ENCODE peak calls at places on chromosomes 13 and 19, in eight cellular contexts. P is Daoy, V is foreskin fibroblast, Y is GDM1, C is Calu3, O is HFFc6, A is Karpas-422, T is dermis microvascular lymphatic vessel endothelial cell. R is an unnamed sample.

GRCh38 chr13:76418404-76418803 is 467.8 kb downstream of the KCTD12 start:
- DNase-seq in P (no peak), V (no peak), Y (no peak), C (no peak), O (no peak), A (no peak), T (no peak), R (no peak)

GRCh38 chr13:99307648-99308339 is 595 bp upstream of the GPR183 start:
- DNase-seq in P (peak), V (peak), Y (peak), C (no peak), O (peak), A (no peak), T (peak), R (no peak)

GRCh38 chr19:5397804-5398692 is 57.2 kb upstream of the ZNRF4 start:
- DNase-seq in P (peak), V (peak), Y (no peak), C (peak), O (peak), A (peak), T (peak), R (no peak)

GRCh38 chr19:50311723-50312635 is 17.2 kb downstream of the KCNC3 start:
- DNase-seq in P (peak), V (no peak), Y (no peak), C (no peak), O (no peak), A (peak), T (peak), R (peak)

GRCh38 chr13:92175330-92175729 is 776.9 kb downstream of the GPC5 start:
- DNase-seq in P (no peak), V (peak), Y (peak), C (no peak), O (no peak), A (peak), T (peak), R (no peak)

GRCh38 chr19:33383722-33384292 is 10.3 kb downstream of the CEBPG start:
- DNase-seq in P (no peak), V (no peak), Y (no peak), C (no peak), O (no peak), A (no peak), T (no peak), R (no peak)

GRCh38 chr13:22372261-22372660 is 701.4 kb downstream of the FGF9 start:
- DNase-seq in P (no peak), V (no peak), Y (no peak), C (peak), O (no peak), A (no peak), T (no peak), R (no peak)

GRCh38 chr19:45405435-45406164 is 731 bp upstream of the PPP1R13L start:
- DNase-seq in P (peak), V (peak), Y (peak), C (peak), O (peak), A (peak), T (peak), R (peak)

GRCh38 chr13:42086582-42086981 is 38.1 kb downstream of the DGKH start:
- DNase-seq in P (no peak), V (no peak), Y (no peak), C (no peak), O (no peak), A (no peak), T (no peak), R (no peak)

GRCh38 chr19:39568604-39569003 is 28.6 kb upstream of the EID2 start:
- DNase-seq in P (peak), V (no peak), Y (no peak), C (peak), O (no peak), A (no peak), T (no peak), R (no peak)

GRCh38 chr19:3319643-3320353 is 46.6 kb upstream of the NFIC start:
- DNase-seq in P (peak), V (no peak), Y (no peak), C (no peak), O (peak), A (no peak), T (no peak), R (no peak)

GRCh38 chr13:73300718-73301425 is 242.1 kb downstream of the KLF5 start:
- DNase-seq in P (no peak), V (no peak), Y (no peak), C (no peak), O (no peak), A (no peak), T (no peak), R (no peak)

GRCh38 chr13:41944229-41944628 is 16.7 kb downstream of the VWA8 start:
- DNase-seq in P (no peak), V (no peak), Y (no peak), C (no peak), O (no peak), A (no peak), T (no peak), R (no peak)

GRCh38 chr13:21885714-21886224 is 214.9 kb downstream of the FGF9 start:
- DNase-seq in P (no peak), V (no peak), Y (no peak), C (no peak), O (no peak), A (no peak), T (no peak), R (no peak)

GRCh38 chr13:21033866-21034601 is 27.4 kb downstream of the LATS2 start:
- DNase-seq in P (peak), V (peak), Y (no peak), C (peak), O (peak), A (no peak), T (peak), R (no peak)

GRCh38 chr19:35718345-35719041 is 690 bp downstream of the KMT2B start:
- DNase-seq in P (peak), V (no peak), Y (no peak), C (peak), O (no peak), A (peak), T (peak), R (peak)

GRCh38 chr13:35954207-35954560 is 177.0 kb downstream of the DCLK1 start:
- DNase-seq in P (no peak), V (no peak), Y (no peak), C (no peak), O (no peak), A (no peak), T (no peak), R (no peak)

GRCh38 chr19:47564081-47564480 is 8.9 kb downstream of the ZNF541 start:
- DNase-seq in P (no peak), V (no peak), Y (no peak), C (peak), O (no peak), A (no peak), T (no peak), R (no peak)

GRCh38 chr13:47672982-47673670 is 327.9 kb downstream of the SUCLA2 start:
- DNase-seq in P (no peak), V (peak), Y (no peak), C (no peak), O (peak), A (no peak), T (no peak), R (no peak)

GRCh38 chr19:38990949-38991697 is 15.6 kb upstream of the FBXO17 start:
- DNase-seq in P (no peak), V (no peak), Y (no peak), C (no peak), O (peak), A (no peak), T (no peak), R (no peak)

R was measured in left lung.